ENCODE peak calls at places on chromosomes 4 and X, in ten cellular contexts. G, R, L, X, E, P, O, Q, C and J are unnamed samples.

GRCh38 chrX:30312858-30313257 is 3.7 kb upstream of the NR0B1 start:
- DNase-seq in G (no peak), R (no peak), L (no peak), X (no peak), E (no peak), P (no peak), O (no peak), Q (no peak), C (no peak), J (no peak)

GRCh38 chr4:74969507-74970474 is 36.9 kb downstream of the PARM1 start:
- DNase-seq in G (no peak), R (no peak), L (no peak), X (peak; percentile 27), E (no peak), P (no peak), O (no peak), Q (peak; percentile 5), C (peak; percentile 2), J (no peak)

GRCh38 chr4:137238456-137238855 is 293.8 kb downstream of the PCDH18 start:
- DNase-seq in G (no peak), R (peak; percentile 34), L (no peak), X (peak; percentile 5), E (peak; percentile 83), P (no peak), O (no peak), Q (no peak), C (no peak), J (no peak)

GRCh38 chr4:48693856-48694574 is 86.1 kb downstream of the FRYL start:
- DNase-seq in G (no peak), R (no peak), L (no peak), X (no peak), E (no peak), P (no peak), O (no peak), Q (peak; percentile 25), C (no peak), J (no peak)

GRCh38 chrX:39725928-39726619 is 371.7 kb downstream of the BCOR start:
- DNase-seq in G (peak; percentile 92), R (no peak), L (no peak), X (peak; percentile 19), E (no peak), P (no peak), O (peak; percentile 76), Q (peak; percentile 90), C (peak; percentile 81), J (peak; percentile 75)

GRCh38 chr4:40672528-40673522 is 43.2 kb upstream of the RBM47 start:
- DNase-seq in G (peak; percentile 97), R (no peak), L (no peak), X (peak; percentile 77), E (no peak), P (no peak), O (peak; percentile 90), Q (peak; percentile 99), C (peak; percentile 97), J (peak; percentile 99)

GRCh38 chr4:76305033-76305687 is 1.4 kb upstream of the STBD1 start:
- DNase-seq in G (no peak), R (no peak), L (no peak), X (no peak), E (no peak), P (no peak), O (peak; percentile 60), Q (no peak), C (no peak), J (peak; percentile 53)

GRCh38 chrX:128961290-128961689 is 562.0 kb downstream of the SMARCA1 start:
- DNase-seq in G (no peak), R (no peak), L (no peak), X (no peak), E (no peak), P (no peak), O (no peak), Q (no peak), C (no peak), J (no peak)

GRCh38 chr4:8303485-8304281 is 34.1 kb downstream of the HTRA3 start:
- DNase-seq in G (peak; percentile 93), R (no peak), L (no peak), X (no peak), E (no peak), P (no peak), O (peak; percentile 49), Q (peak; percentile 93), C (peak; percentile 95), J (peak; percentile 93)

GRCh38 chrX:47145408-47146120 is 543 bp downstream of the RBM10 start:
- DNase-seq in G (no peak), R (peak; percentile 20), L (peak; percentile 64), X (no peak), E (peak; percentile 34), P (no peak), O (no peak), Q (no peak), C (no peak), J (peak; percentile 32)

GRCh38 chr4:148415500-148415899 is 26.7 kb downstream of the NR3C2 start:
- DNase-seq in G (peak; percentile 1), R (no peak), L (no peak), X (no peak), E (no peak), P (no peak), O (no peak), Q (peak; percentile 16), C (peak; percentile 27), J (no peak)

GRCh38 chr4:180542445-180543100 is 1700.6 kb upstream of the TENM3 start:
- DNase-seq in G (no peak), R (no peak), L (no peak), X (no peak), E (peak; percentile 5), P (no peak), O (no peak), Q (peak; percentile 26), C (peak; percentile 74), J (no peak)

GRCh38 chrX:25755179-25755578 is 383.0 kb upstream of the MAGEB18 start:
- DNase-seq in G (no peak), R (no peak), L (no peak), X (peak; percentile 15), E (no peak), P (no peak), O (no peak), Q (no peak), C (no peak), J (no peak)

GRCh38 chr4:31139767-31140166 is 419.6 kb downstream of the PCDH7 start:
- DNase-seq in G (no peak), R (no peak), L (no peak), X (no peak), E (no peak), P (no peak), O (no peak), Q (no peak), C (no peak), J (no peak)

GRCh38 chr4:98311656-98312055 is 50.5 kb downstream of the RAP1GDS1 start:
- DNase-seq in G (no peak), R (no peak), L (no peak), X (no peak), E (no peak), P (no peak), O (no peak), Q (no peak), C (no peak), J (no peak)

GRCh38 chr4:4762909-4763814 is 96.3 kb upstream of the MSX1 start:
- DNase-seq in G (peak; percentile 87), R (no peak), L (no peak), X (peak; percentile 92), E (no peak), P (no peak), O (peak; percentile 91), Q (peak; percentile 83), C (peak; percentile 64), J (peak; percentile 87)

GRCh38 chrX:16589211-16589610 is 60.7 kb upstream of the S100G start:
- DNase-seq in G (peak; percentile 54), R (no peak), L (no peak), X (no peak), E (no peak), P (no peak), O (no peak), Q (peak; percentile 59), C (peak; percentile 65), J (no peak)